ENCODE peak calls at places on chromosomes 16 and 17, in nine cellular contexts. One of them, this sample, is unnamed.

GRCh38 chr16:12094537-12095265 is 118.2 kb downstream of the SNX29 start:
- DNase-seq in A549: no peak
- DNase-seq in hepatocyte: no peak
- DNase-seq in HCT116: no peak
- DNase-seq in kidney: peak
- DNase-seq in OCI-LY7: no peak
- DNase-seq in dorsolateral prefrontal cortex: peak
- DNase-seq in neural progenitor cell: no peak
- DNase-seq in bronchial epithelial cell: no peak
- DNase-seq in this sample: no peak

GRCh38 chr16:84643180-84643583 is 5.1 kb upstream of the KLHL36 start:
- DNase-seq in dorsolateral prefrontal cortex: no peak
- DNase-seq in HCT116: no peak
- DNase-seq in neural progenitor cell: no peak
- DNase-seq in kidney: peak
- DNase-seq in bronchial epithelial cell: peak
- DNase-seq in OCI-LY7: no peak
- DNase-seq in A549: no peak
- DNase-seq in hepatocyte: peak
- DNase-seq in this sample: no peak

GRCh38 chr17:49520386-49521087 is 25.4 kb downstream of the NGFR start:
- DNase-seq in bronchial epithelial cell: no peak
- DNase-seq in HCT116: no peak
- DNase-seq in kidney: no peak
- DNase-seq in hepatocyte: no peak
- DNase-seq in OCI-LY7: no peak
- DNase-seq in neural progenitor cell: no peak
- DNase-seq in A549: no peak
- DNase-seq in dorsolateral prefrontal cortex: no peak
- DNase-seq in this sample: no peak

GRCh38 chr16:66405057-66405783 is 21.9 kb upstream of the BEAN1 start:
- DNase-seq in OCI-LY7: no peak
- DNase-seq in neural progenitor cell: no peak
- DNase-seq in dorsolateral prefrontal cortex: no peak
- DNase-seq in A549: no peak
- DNase-seq in kidney: no peak
- DNase-seq in bronchial epithelial cell: no peak
- DNase-seq in HCT116: no peak
- DNase-seq in hepatocyte: no peak
- DNase-seq in this sample: no peak

GRCh38 chr16:7503688-7504087 is 171.0 kb downstream of the RBFOX1 start:
- DNase-seq in HCT116: no peak
- DNase-seq in bronchial epithelial cell: no peak
- DNase-seq in kidney: no peak
- DNase-seq in OCI-LY7: no peak
- DNase-seq in A549: no peak
- DNase-seq in dorsolateral prefrontal cortex: no peak
- DNase-seq in neural progenitor cell: no peak
- DNase-seq in hepatocyte: no peak
- DNase-seq in this sample: no peak

GRCh38 chr16:19005561-19006445 is 22.1 kb downstream of the TMC7 start:
- DNase-seq in neural progenitor cell: peak
- DNase-seq in HCT116: peak
- DNase-seq in OCI-LY7: no peak
- DNase-seq in A549: peak
- DNase-seq in dorsolateral prefrontal cortex: peak
- DNase-seq in bronchial epithelial cell: peak
- DNase-seq in kidney: no peak
- DNase-seq in hepatocyte: no peak
- DNase-seq in this sample: no peak

GRCh38 chr17:76866774-76867577 is 1.2 kb upstream of the MGAT5B start:
- DNase-seq in bronchial epithelial cell: peak
- DNase-seq in hepatocyte: no peak
- DNase-seq in HCT116: no peak
- DNase-seq in dorsolateral prefrontal cortex: no peak
- DNase-seq in A549: no peak
- DNase-seq in OCI-LY7: no peak
- DNase-seq in neural progenitor cell: no peak
- DNase-seq in kidney: no peak
- DNase-seq in this sample: no peak

GRCh38 chr16:3192476-3193019 is 4.5 kb downstream of the OR1F1 start:
- DNase-seq in kidney: no peak
- DNase-seq in A549: no peak
- DNase-seq in dorsolateral prefrontal cortex: no peak
- DNase-seq in hepatocyte: no peak
- DNase-seq in neural progenitor cell: no peak
- DNase-seq in bronchial epithelial cell: no peak
- DNase-seq in OCI-LY7: no peak
- DNase-seq in HCT116: no peak
- DNase-seq in this sample: no peak

GRCh38 chr17:8631554-8631877 is 991 bp upstream of the MYH10 start:
- DNase-seq in OCI-LY7: no peak
- DNase-seq in HCT116: peak
- DNase-seq in hepatocyte: no peak
- DNase-seq in kidney: no peak
- DNase-seq in A549: no peak
- DNase-seq in bronchial epithelial cell: peak
- DNase-seq in neural progenitor cell: no peak
- DNase-seq in dorsolateral prefrontal cortex: no peak
- DNase-seq in this sample: no peak

GRCh38 chr17:49223517-49224197 is 6.9 kb downstream of the PHOSPHO1 start:
- DNase-seq in hepatocyte: peak
- DNase-seq in kidney: peak
- DNase-seq in neural progenitor cell: peak
- DNase-seq in A549: peak
- DNase-seq in bronchial epithelial cell: no peak
- DNase-seq in dorsolateral prefrontal cortex: peak
- DNase-seq in OCI-LY7: peak
- DNase-seq in HCT116: peak
- DNase-seq in this sample: peak

GRCh38 chr17:72351884-72352346 is 231.1 kb downstream of the SOX9 start:
- DNase-seq in kidney: no peak
- DNase-seq in A549: no peak
- DNase-seq in neural progenitor cell: peak
- DNase-seq in hepatocyte: no peak
- DNase-seq in HCT116: no peak
- DNase-seq in bronchial epithelial cell: no peak
- DNase-seq in OCI-LY7: no peak
- DNase-seq in dorsolateral prefrontal cortex: no peak
- DNase-seq in this sample: peak

GRCh38 chr16:22123146-22123545 is 30.8 kb downstream of the VWA3A start:
- DNase-seq in bronchial epithelial cell: peak
- DNase-seq in OCI-LY7: no peak
- DNase-seq in hepatocyte: no peak
- DNase-seq in kidney: no peak
- DNase-seq in dorsolateral prefrontal cortex: no peak
- DNase-seq in A549: peak
- DNase-seq in HCT116: peak
- DNase-seq in neural progenitor cell: peak
- DNase-seq in this sample: no peak

GRCh38 chr17:61388561-61389356 is 10.9 kb upstream of the TBX2 start:
- DNase-seq in dorsolateral prefrontal cortex: no peak
- DNase-seq in kidney: peak
- DNase-seq in HCT116: no peak
- DNase-seq in hepatocyte: no peak
- DNase-seq in A549: no peak
- DNase-seq in OCI-LY7: no peak
- DNase-seq in bronchial epithelial cell: no peak
- DNase-seq in neural progenitor cell: no peak
- DNase-seq in this sample: no peak

GRCh38 chr17:2406903-2407790 is 6.3 kb upstream of the MNT start:
- DNase-seq in kidney: peak
- DNase-seq in hepatocyte: peak
- DNase-seq in neural progenitor cell: no peak
- DNase-seq in dorsolateral prefrontal cortex: no peak
- DNase-seq in OCI-LY7: no peak
- DNase-seq in A549: peak
- DNase-seq in HCT116: peak
- DNase-seq in bronchial epithelial cell: peak
- DNase-seq in this sample: peak

GRCh38 chr16:67857547-67858233 is 10.2 kb upstream of the CENPT start:
- DNase-seq in dorsolateral prefrontal cortex: no peak
- DNase-seq in A549: peak
- DNase-seq in hepatocyte: peak
- DNase-seq in HCT116: no peak
- DNase-seq in kidney: peak
- DNase-seq in neural progenitor cell: no peak
- DNase-seq in bronchial epithelial cell: peak
- DNase-seq in OCI-LY7: no peak
- DNase-seq in this sample: peak

GRCh38 chr16:50167603-50168002 is 14.5 kb downstream of the TENT4B start:
- DNase-seq in A549: no peak
- DNase-seq in hepatocyte: no peak
- DNase-seq in OCI-LY7: no peak
- DNase-seq in dorsolateral prefrontal cortex: no peak
- DNase-seq in neural progenitor cell: no peak
- DNase-seq in bronchial epithelial cell: no peak
- DNase-seq in kidney: no peak
- DNase-seq in HCT116: no peak
- DNase-seq in this sample: no peak

GRCh38 chr17:63685021-63685420 is 14.9 kb downstream of the LIMD2 start:
- DNase-seq in HCT116: no peak
- DNase-seq in OCI-LY7: no peak
- DNase-seq in bronchial epithelial cell: no peak
- DNase-seq in neural progenitor cell: no peak
- DNase-seq in kidney: no peak
- DNase-seq in A549: no peak
- DNase-seq in hepatocyte: no peak
- DNase-seq in dorsolateral prefrontal cortex: peak
- DNase-seq in this sample: no peak

GRCh38 chr17:59371426-59372099 is 40.1 kb downstream of the YPEL2 start:
- DNase-seq in dorsolateral prefrontal cortex: no peak
- DNase-seq in kidney: peak
- DNase-seq in OCI-LY7: no peak
- DNase-seq in bronchial epithelial cell: no peak
- DNase-seq in neural progenitor cell: no peak
- DNase-seq in hepatocyte: peak
- DNase-seq in A549: no peak
- DNase-seq in HCT116: no peak
- DNase-seq in this sample: no peak

GRCh38 chr16:1175566-1176279 is 22.8 kb downstream of the CACNA1H start:
- DNase-seq in OCI-LY7: no peak
- DNase-seq in dorsolateral prefrontal cortex: no peak
- DNase-seq in A549: no peak
- DNase-seq in bronchial epithelial cell: no peak
- DNase-seq in kidney: no peak
- DNase-seq in hepatocyte: no peak
- DNase-seq in HCT116: no peak
- DNase-seq in neural progenitor cell: no peak
- DNase-seq in this sample: no peak

GRCh38 chr16:377419-377951 is 4.3 kb downstream of the PGAP6 start:
- DNase-seq in OCI-LY7: no peak
- DNase-seq in dorsolateral prefrontal cortex: no peak
- DNase-seq in HCT116: no peak
- DNase-seq in kidney: peak
- DNase-seq in neural progenitor cell: no peak
- DNase-seq in bronchial epithelial cell: no peak
- DNase-seq in hepatocyte: no peak
- DNase-seq in A549: no peak
- DNase-seq in this sample: no peak

GRCh38 chr17:47873200-47874090 is 22.5 kb upstream of the SP6 start:
- DNase-seq in A549: no peak
- DNase-seq in neural progenitor cell: no peak
- DNase-seq in kidney: no peak
- DNase-seq in bronchial epithelial cell: no peak
- DNase-seq in hepatocyte: no peak
- DNase-seq in HCT116: no peak
- DNase-seq in OCI-LY7: no peak
- DNase-seq in dorsolateral prefrontal cortex: no peak
- DNase-seq in this sample: no peak
- H3K4me3 ChIP-seq in A549: no peak
- H3K4me3 ChIP-seq in neural progenitor cell: no peak
- H3K4me3 ChIP-seq in kidney: no peak
- H3K4me3 ChIP-seq in bronchial epithelial cell: no peak
- H3K4me3 ChIP-seq in hepatocyte: no peak
- H3K4me3 ChIP-seq in HCT116: no peak
- H3K4me3 ChIP-seq in OCI-LY7: no peak
- H3K4me3 ChIP-seq in dorsolateral prefrontal cortex: no peak
- H3K4me3 ChIP-seq in this sample: no peak

GRCh38 chr17:74749262-74750038 is 1.0 kb downstream of the NHERF1 start:
- DNase-seq in bronchial epithelial cell: no peak
- DNase-seq in dorsolateral prefrontal cortex: no peak
- DNase-seq in hepatocyte: peak
- DNase-seq in kidney: peak
- DNase-seq in A549: no peak
- DNase-seq in neural progenitor cell: peak
- DNase-seq in HCT116: no peak
- DNase-seq in OCI-LY7: peak
- DNase-seq in this sample: peak
- TF ChIP-seq CTCF in bronchial epithelial cell: no peak
- TF ChIP-seq CTCF in dorsolateral prefrontal cortex: no peak
- TF ChIP-seq CTCF in hepatocyte: no peak
- TF ChIP-seq CTCF in kidney: no peak
- TF ChIP-seq CTCF in A549: no peak
- TF ChIP-seq CTCF in neural progenitor cell: no peak
- TF ChIP-seq CTCF in HCT116: no peak
- TF ChIP-seq CTCF in OCI-LY7: peak
- TF ChIP-seq CTCF in this sample: peak

DNA sequence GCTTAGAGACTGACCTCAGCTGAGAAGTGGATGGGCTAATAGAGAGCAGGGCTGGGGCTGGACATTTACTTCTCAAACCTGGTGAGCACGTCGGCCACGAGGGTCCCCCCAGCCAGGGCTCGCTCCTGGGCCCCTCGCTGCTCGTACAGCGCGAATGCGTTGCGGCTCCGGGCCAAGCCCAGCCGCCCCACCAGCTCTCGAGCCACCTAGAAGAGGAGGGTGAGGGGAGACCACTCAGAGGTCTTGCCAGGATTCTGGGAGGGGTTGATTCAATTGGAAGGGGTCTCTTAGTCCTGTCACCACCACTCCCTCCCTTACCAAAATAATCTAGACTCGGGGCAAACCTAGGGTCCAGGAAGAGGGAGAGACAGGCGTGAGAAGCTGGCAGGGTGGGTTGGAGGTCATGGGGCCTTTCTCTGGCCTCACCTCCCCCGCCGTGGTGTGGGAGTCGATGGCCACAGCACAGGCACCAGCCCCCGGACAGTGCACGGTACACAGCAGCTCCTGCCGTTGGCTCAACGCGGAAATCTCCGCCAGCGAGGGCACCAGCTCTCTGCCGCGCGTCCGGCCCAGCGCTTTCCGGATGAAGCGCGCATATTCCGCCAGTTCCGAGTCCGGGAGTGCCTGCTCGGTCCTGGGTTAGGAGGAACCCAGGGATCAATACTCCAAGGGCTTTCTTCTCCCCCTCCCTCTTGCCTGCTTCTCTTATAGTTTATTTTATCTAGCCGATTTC is 5.7 kb downstream of the PLEKHH3 start:
- DNase-seq in kidney: no peak
- DNase-seq in neural progenitor cell: no peak
- DNase-seq in OCI-LY7: no peak
- DNase-seq in bronchial epithelial cell: no peak
- DNase-seq in A549: no peak
- DNase-seq in HCT116: no peak
- DNase-seq in dorsolateral prefrontal cortex: no peak
- DNase-seq in hepatocyte: no peak
- DNase-seq in this sample: no peak
- H3K4me3 ChIP-seq in kidney: no peak
- H3K4me3 ChIP-seq in neural progenitor cell: no peak
- H3K4me3 ChIP-seq in OCI-LY7: no peak
- H3K4me3 ChIP-seq in bronchial epithelial cell: no peak
- H3K4me3 ChIP-seq in A549: no peak
- H3K4me3 ChIP-seq in HCT116: no peak
- H3K4me3 ChIP-seq in dorsolateral prefrontal cortex: no peak
- H3K4me3 ChIP-seq in hepatocyte: no peak
- H3K4me3 ChIP-seq in this sample: no peak

GRCh38 chr16:9258423-9259051 is 167.1 kb downstream of the HAPSTR1 start:
- DNase-seq in A549: peak
- DNase-seq in kidney: no peak
- DNase-seq in neural progenitor cell: peak
- DNase-seq in HCT116: peak
- DNase-seq in dorsolateral prefrontal cortex: peak
- DNase-seq in bronchial epithelial cell: peak
- DNase-seq in OCI-LY7: peak
- DNase-seq in hepatocyte: peak
- DNase-seq in this sample: peak
- TF ChIP-seq CTCF in A549: peak
- TF ChIP-seq CTCF in kidney: peak
- TF ChIP-seq CTCF in neural progenitor cell: peak
- TF ChIP-seq CTCF in HCT116: peak
- TF ChIP-seq CTCF in dorsolateral prefrontal cortex: peak
- TF ChIP-seq CTCF in bronchial epithelial cell: peak
- TF ChIP-seq CTCF in OCI-LY7: peak
- TF ChIP-seq CTCF in hepatocyte: peak
- TF ChIP-seq CTCF in this sample: peak

This sample was measured in Caco-2.